ENCODE peak calls at places on chromosomes 12 and 14, in five cellular contexts. Q is CD8-positive, alpha-beta T cell; M is CD4-positive, CD25-positive, alpha-beta regulatory T cell; K is lower lobe of right lung; L is pancreas. U is an unnamed sample.
A peak's percentile ranks its signal among the peaks of the same experiment; 100 is the strongest.

GRCh38 chr12:42140901-42141300 is 3.8 kb downstream of the GXYLT1 start:
- DNase-seq in K (no peak), Q (no peak), M (no peak), L (no peak), U (no peak)

GRCh38 chr14:56885795-56886194 is 75.5 kb upstream of the OTX2 start:
- DNase-seq in K (no peak), M (no peak), L (no peak), Q (no peak), U (peak; percentile 54)

GRCh38 chr12:76152161-76152807 is 67.8 kb upstream of the NAP1L1 start:
- DNase-seq in L (no peak), M (no peak), K (no peak), Q (no peak), U (no peak)

GRCh38 chr12:131825146-131825892 is 2.9 kb upstream of the MMP17 start:
- DNase-seq in K (no peak), Q (no peak), L (peak; percentile 51), M (no peak), U (no peak)

GRCh38 chr12:120346031-120346430 is 18.5 kb upstream of the PLA2G1B start:
- DNase-seq in K (no peak), L (no peak), Q (no peak), M (no peak), U (no peak)

GRCh38 chr12:92488735-92489134 is 214.1 kb upstream of the PLEKHG7 start:
- DNase-seq in M (no peak), Q (no peak), L (no peak), K (no peak), U (no peak)

GRCh38 chr14:80146941-80147340 is 64.4 kb downstream of the DIO2 start:
- DNase-seq in K (no peak), M (no peak), L (no peak), Q (no peak), U (no peak)

GRCh38 chr14:104112113-104112505 is 26.3 kb upstream of the KIF26A start:
- DNase-seq in Q (no peak), L (no peak), M (no peak), K (no peak), U (no peak)

GRCh38 chr12:47969845-47970244 is 6.4 kb downstream of the TMEM106C start:
- DNase-seq in Q (no peak), M (no peak), L (no peak), K (no peak), U (no peak)

GRCh38 chr14:102316048-102316745 is 3.3 kb upstream of the ZNF839 start:
- DNase-seq in L (peak; percentile 56), M (no peak), Q (no peak), K (no peak), U (peak; percentile 59)

GRCh38 chr14:56235388-56235787 is 117.2 kb downstream of the PELI2 start:
- DNase-seq in L (no peak), Q (no peak), K (no peak), M (no peak), U (no peak)

GRCh38 chr12:107461222-107461980 is 224.2 kb upstream of the PWP1 start:
- DNase-seq in K (no peak), L (no peak), M (no peak), Q (no peak), U (no peak)

GRCh38 chr12:5796171-5797091 is 148.6 kb downstream of the ANO2 start:
- DNase-seq in Q (no peak), M (no peak), L (peak; percentile 19), K (peak; percentile 56), U (no peak)

GRCh38 chr12:120639771-120640721 is at the start of gene CABP1:
- DNase-seq in K (no peak), L (peak; percentile 27), Q (peak; percentile 59), M (peak; percentile 53), U (peak; percentile 83)

GRCh38 chr14:24298892-24299254 is 707 bp downstream of the DHRS1 start:
- DNase-seq in M (no peak), L (no peak), K (no peak), Q (no peak), U (no peak)

GRCh38 chr12:109677323-109677722 is 36.3 kb upstream of the FAM222A start:
- DNase-seq in K (no peak), Q (no peak), M (no peak), L (no peak), U (no peak)

GRCh38 chr12:43291516-43291915 is 260.5 kb downstream of the ADAMTS20 start:
- DNase-seq in Q (no peak), K (no peak), M (no peak), L (no peak), U (no peak)

GRCh38 chr12:111748195-111748803 is 18.4 kb upstream of the ALDH2 start:
- DNase-seq in M (no peak), Q (no peak), K (no peak), L (no peak), U (no peak)

GRCh38 chr12:124389537-124390441 is 94.9 kb downstream of the RFLNA start:
- DNase-seq in K (no peak), L (no peak), Q (no peak), M (no peak), U (no peak)

GRCh38 chr14:101072531-101072930 is 169.0 kb upstream of the RTL1 start:
- DNase-seq in M (no peak), L (no peak), Q (no peak), K (no peak), U (no peak)

GRCh38 chr12:78035913-78036658 is 205.4 kb downstream of the NAV3 start:
- DNase-seq in L (no peak), M (no peak), K (no peak), Q (no peak), U (no peak)

GRCh38 chr12:75889214-75889613 is 142.4 kb downstream of the PHLDA1 start:
- DNase-seq in M (no peak), L (no peak), K (no peak), Q (no peak), U (peak; percentile 66)

GRCh38 chr14:32134448-32135070 is 57.5 kb downstream of the ARHGAP5 start:
- DNase-seq in Q (no peak), L (no peak), M (no peak), K (no peak), U (no peak)

GRCh38 chr14:61608245-61609142 is 86.8 kb upstream of the HIF1A start:
- DNase-seq in L (no peak), K (no peak), M (no peak), Q (no peak), U (peak; percentile 75)

GRCh38 chr12:98973395-98973794 is 328.3 kb downstream of the APAF1 start:
- DNase-seq in M (no peak), K (no peak), L (no peak), Q (no peak), U (no peak)

GRCh38 chr12:107791465-107792089 is 17.1 kb downstream of the ASCL4 start:
- DNase-seq in Q (no peak), M (no peak), K (no peak), L (no peak), U (no peak)

GRCh38 chr12:132235116-132235820 is 91.0 kb downstream of the NOC4L start:
- DNase-seq in M (no peak), Q (no peak), K (no peak), L (no peak), U (no peak)

GRCh38 chr14:21096438-21096837 is 2.0 kb downstream of the ZNF219 start:
- DNase-seq in L (no peak), M (no peak), K (no peak), Q (no peak), U (no peak)
- H3K4me3 ChIP-seq in L (no peak overlapping the region), M (no peak overlapping the region), K (no peak overlapping the region), Q (no peak overlapping the region), U (no peak overlapping the region)

DNA sequence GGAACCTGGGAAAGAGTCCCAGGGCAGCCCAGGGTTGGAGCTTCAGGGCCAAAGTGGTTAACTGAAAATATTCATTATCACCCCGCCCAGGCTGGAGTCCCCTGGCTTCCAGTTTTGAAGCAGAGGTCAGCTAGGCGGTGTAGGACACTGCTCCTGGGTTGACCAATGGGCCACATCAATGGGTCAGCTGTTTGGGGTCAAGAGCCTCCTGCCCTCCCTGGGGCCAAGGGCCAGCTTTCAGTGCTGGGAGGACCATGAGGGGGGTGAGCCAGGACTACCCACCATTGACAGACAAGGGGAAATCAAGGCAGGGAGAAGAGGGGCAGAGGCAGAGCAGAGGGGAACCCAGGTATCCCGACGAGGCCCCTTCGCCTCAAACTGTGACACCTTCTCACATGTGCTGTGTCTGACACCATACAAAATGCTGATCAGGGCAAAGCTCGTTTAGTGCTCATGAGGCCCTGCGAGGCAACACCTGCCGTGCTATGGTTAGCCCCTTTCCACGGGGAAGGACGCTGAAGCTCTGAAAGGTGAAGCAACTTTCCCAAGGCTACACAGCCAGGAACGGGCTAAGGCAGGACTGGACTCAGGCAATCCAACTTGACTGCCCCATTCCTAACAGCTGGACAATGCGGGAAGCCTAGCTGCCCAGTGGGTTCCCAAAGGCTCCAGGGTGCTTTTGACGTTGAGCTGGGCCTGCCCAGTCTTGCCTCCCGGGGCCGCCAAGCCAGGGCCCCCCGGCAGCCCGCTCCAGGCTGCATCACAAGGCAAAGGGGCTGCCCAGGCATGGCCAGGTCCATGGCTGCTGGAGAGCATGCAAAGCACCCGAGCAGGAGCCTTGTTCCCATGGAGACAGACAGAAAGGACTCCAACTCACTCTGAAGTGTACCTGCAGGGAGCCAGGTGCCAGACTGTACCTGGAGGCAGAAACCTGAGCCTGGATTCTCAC is 2.0 kb downstream of the SYNE3 start:
- DNase-seq in L (no peak), K (peak; percentile 54), Q (no peak), M (no peak), U (no peak)
- H3K4me1 ChIP-seq in L (no peaks in the 10 kb centered on the region), K (peaks cover 62% of the 10 kb centered on the region), Q (peaks cover 63% of the 10 kb centered on the region), M (peaks cover 80% of the 10 kb centered on the region), U (no peaks in the 10 kb centered on the region)

GRCh38 chr12:87952850-87953249 is 76.4 kb downstream of the C12orf50 start:
- DNase-seq in K (no peak), M (no peak), Q (no peak), L (no peak), U (peak; percentile 73)
- H3K4me3 ChIP-seq in K (no peak overlapping the region), M (no peak overlapping the region), Q (no peak overlapping the region), L (no peak overlapping the region), U (no peak overlapping the region)

GRCh38 chr12:2629051-2629450 is 165.7 kb upstream of the FKBP4 start:
- DNase-seq in K (no peak), Q (no peak), L (no peak), M (no peak), U (no peak)

GRCh38 chr12:2625267-2625666 is 169.5 kb upstream of the FKBP4 start:
- DNase-seq in L (no peak), Q (no peak), M (no peak), K (no peak), U (no peak)

GRCh38 chr12:2624543-2625266 is 170.1 kb upstream of the FKBP4 start:
- DNase-seq in K (no peak), L (no peak), M (no peak), Q (no peak), U (peak; percentile 77)

GRCh38 chr12:2628401-2628800 is 166.4 kb upstream of the FKBP4 start:
- DNase-seq in L (no peak), K (no peak), M (no peak), Q (no peak), U (no peak)

DNA sequence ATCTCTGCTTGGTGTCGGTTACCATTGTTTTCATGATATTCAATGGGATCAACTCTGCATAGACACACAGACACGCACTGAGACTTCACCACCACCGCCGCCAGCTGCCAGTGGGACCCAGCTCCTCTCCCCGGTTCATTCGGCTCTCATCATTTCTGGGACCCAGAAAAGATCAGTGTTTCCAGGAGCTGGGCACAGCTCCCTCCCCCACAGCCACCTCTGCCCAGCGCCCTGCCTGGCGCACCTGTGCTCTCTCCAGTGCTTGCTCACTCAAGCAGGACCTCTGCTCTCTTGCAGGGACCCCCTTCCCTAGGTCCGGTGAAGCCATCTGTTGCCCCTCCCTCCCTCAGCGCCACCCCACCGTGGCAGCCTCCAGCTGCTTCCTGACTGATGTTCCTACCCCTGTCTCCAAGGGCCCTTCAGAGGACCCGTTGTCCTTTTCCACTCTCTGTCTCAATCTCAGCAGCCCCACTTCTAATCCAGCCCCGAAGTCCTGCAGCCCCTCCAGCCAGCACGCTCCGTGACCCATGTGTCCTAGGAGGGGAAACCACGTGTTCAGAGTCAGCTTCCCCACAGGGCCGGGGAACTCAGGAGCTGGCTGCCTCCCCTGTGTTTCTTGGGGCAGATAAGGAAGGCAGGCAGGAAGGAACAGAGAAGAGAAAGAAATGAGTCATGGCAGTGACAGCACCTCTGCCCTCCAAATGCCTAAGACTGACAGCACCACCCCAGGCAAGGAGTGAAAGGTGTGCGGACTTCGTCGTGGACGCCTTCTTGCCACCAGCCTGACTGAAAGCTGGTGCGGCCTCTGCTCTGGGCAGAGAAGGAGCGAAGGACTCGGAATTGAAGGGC is 167.2 kb upstream of the FKBP4 start:
- DNase-seq in L (no peak), M (no peak), K (no peak), Q (no peak), U (no peak)
- H3K4me1 ChIP-seq in L (no peaks in the 10 kb centered on the region), M (no peaks in the 10 kb centered on the region), K (no peaks in the 10 kb centered on the region), Q (no peaks in the 10 kb centered on the region), U (no peaks in the 10 kb centered on the region)